ENCODE peak calls at places on chromosomes 5 and 9, in six cellular contexts. One of them, this sample, is unnamed.

GRCh38 chr5:124932791-124933600 is 186.6 kb upstream of the ZNF608 start:
- DNase-seq in colonic mucosa: peak; percentile 51
- DNase-seq in ovary: no peak
- DNase-seq in psoas muscle: no peak
- DNase-seq in Peyer's patch: no peak
- DNase-seq in Karpas-422: no peak
- DNase-seq in this sample: no peak

GRCh38 chr5:37208883-37209808 is 40.0 kb downstream of the CPLANE1 start:
- DNase-seq in colonic mucosa: no peak
- DNase-seq in ovary: peak; percentile 41
- DNase-seq in Karpas-422: no peak
- DNase-seq in psoas muscle: peak; percentile 68
- DNase-seq in Peyer's patch: no peak
- DNase-seq in this sample: no peak

GRCh38 chr5:149765932-149766331 is 35.8 kb downstream of the PPARGC1B start:
- DNase-seq in psoas muscle: no peak
- DNase-seq in Karpas-422: peak; percentile 79
- DNase-seq in Peyer's patch: no peak
- DNase-seq in ovary: no peak
- DNase-seq in colonic mucosa: no peak
- DNase-seq in this sample: no peak

GRCh38 chr5:91194861-91195460 is 188.2 kb downstream of the ARRDC3 start:
- DNase-seq in ovary: no peak
- DNase-seq in Peyer's patch: peak; percentile 55
- DNase-seq in psoas muscle: no peak
- DNase-seq in colonic mucosa: peak; percentile 37
- DNase-seq in Karpas-422: no peak
- DNase-seq in this sample: no peak

GRCh38 chr5:30932611-30933010 is 260.9 kb upstream of the CDH6 start:
- DNase-seq in Karpas-422: no peak
- DNase-seq in colonic mucosa: no peak
- DNase-seq in psoas muscle: no peak
- DNase-seq in Peyer's patch: no peak
- DNase-seq in ovary: no peak
- DNase-seq in this sample: no peak

GRCh38 chr5:139569276-139569955 is 8.3 kb downstream of the UBE2D2 start:
- DNase-seq in Karpas-422: peak; percentile 34
- DNase-seq in Peyer's patch: no peak
- DNase-seq in colonic mucosa: no peak
- DNase-seq in psoas muscle: no peak
- DNase-seq in ovary: no peak
- DNase-seq in this sample: no peak

GRCh38 chr5:112529525-112529924 is 110.4 kb upstream of the EPB41L4A start:
- DNase-seq in colonic mucosa: no peak
- DNase-seq in psoas muscle: no peak
- DNase-seq in Karpas-422: peak; percentile 63
- DNase-seq in ovary: no peak
- DNase-seq in Peyer's patch: no peak
- DNase-seq in this sample: no peak

GRCh38 chr9:16834817-16835216 is 35.7 kb downstream of the BNC2 start:
- DNase-seq in colonic mucosa: no peak
- DNase-seq in ovary: no peak
- DNase-seq in Peyer's patch: no peak
- DNase-seq in psoas muscle: no peak
- DNase-seq in Karpas-422: no peak
- DNase-seq in this sample: no peak

GRCh38 chr5:63805151-63805550 is 157.1 kb downstream of the HTR1A start:
- DNase-seq in Peyer's patch: no peak
- DNase-seq in psoas muscle: no peak
- DNase-seq in ovary: no peak
- DNase-seq in colonic mucosa: no peak
- DNase-seq in Karpas-422: no peak
- DNase-seq in this sample: no peak

GRCh38 chr5:1204693-1205242 is 3.4 kb downstream of the SLC6A19 start:
- DNase-seq in Peyer's patch: no peak
- DNase-seq in colonic mucosa: no peak
- DNase-seq in psoas muscle: no peak
- DNase-seq in Karpas-422: peak; percentile 46
- DNase-seq in ovary: peak; percentile 54
- DNase-seq in this sample: peak; percentile 23

GRCh38 chr9:134372621-134373267 is 46.5 kb downstream of the RXRA start:
- DNase-seq in Karpas-422: no peak
- DNase-seq in psoas muscle: peak; percentile 79
- DNase-seq in ovary: no peak
- DNase-seq in colonic mucosa: no peak
- DNase-seq in Peyer's patch: no peak
- DNase-seq in this sample: peak; percentile 89

GRCh38 chr5:89047591-89047990 is 164.6 kb upstream of the MEF2C start:
- DNase-seq in Peyer's patch: no peak
- DNase-seq in psoas muscle: no peak
- DNase-seq in ovary: no peak
- DNase-seq in Karpas-422: no peak
- DNase-seq in colonic mucosa: no peak
- DNase-seq in this sample: no peak

GRCh38 chr9:91503650-91504007 is 80.0 kb upstream of the NFIL3 start:
- DNase-seq in ovary: no peak
- DNase-seq in psoas muscle: no peak
- DNase-seq in colonic mucosa: no peak
- DNase-seq in Peyer's patch: no peak
- DNase-seq in Karpas-422: no peak
- DNase-seq in this sample: no peak

GRCh38 chr5:19314840-19315239 is 673.2 kb downstream of the CDH18 start:
- DNase-seq in psoas muscle: no peak
- DNase-seq in ovary: no peak
- DNase-seq in Karpas-422: no peak
- DNase-seq in Peyer's patch: no peak
- DNase-seq in colonic mucosa: no peak
- DNase-seq in this sample: no peak

GRCh38 chr5:71865665-71866320 is 146.7 kb downstream of the CARTPT start:
- DNase-seq in colonic mucosa: no peak
- DNase-seq in Peyer's patch: no peak
- DNase-seq in psoas muscle: no peak
- DNase-seq in ovary: no peak
- DNase-seq in Karpas-422: no peak
- DNase-seq in this sample: no peak

GRCh38 chr9:101269596-101270324 is 115.0 kb downstream of the BAAT start:
- DNase-seq in Peyer's patch: no peak
- DNase-seq in ovary: no peak
- DNase-seq in colonic mucosa: no peak
- DNase-seq in psoas muscle: no peak
- DNase-seq in Karpas-422: no peak
- DNase-seq in this sample: no peak

GRCh38 chr9:97558701-97559101 is 57.2 kb downstream of the TMOD1 start:
- DNase-seq in Karpas-422: no peak
- DNase-seq in ovary: no peak
- DNase-seq in colonic mucosa: no peak
- DNase-seq in Peyer's patch: no peak
- DNase-seq in psoas muscle: no peak
- DNase-seq in this sample: no peak

GRCh38 chr9:33249087-33249657 is 9.2 kb downstream of the SPINK4 start:
- DNase-seq in Peyer's patch: no peak
- DNase-seq in colonic mucosa: no peak
- DNase-seq in Karpas-422: no peak
- DNase-seq in psoas muscle: no peak
- DNase-seq in ovary: no peak
- DNase-seq in this sample: no peak

GRCh38 chr9:93662952-93663572 is 86.7 kb downstream of the PHF2 start:
- DNase-seq in ovary: peak; percentile 21
- DNase-seq in colonic mucosa: no peak
- DNase-seq in Peyer's patch: no peak
- DNase-seq in Karpas-422: no peak
- DNase-seq in psoas muscle: peak; percentile 3
- DNase-seq in this sample: no peak

GRCh38 chr9:83355024-83355444 is 183.2 kb downstream of the FRMD3 start:
- DNase-seq in Karpas-422: no peak
- DNase-seq in ovary: no peak
- DNase-seq in Peyer's patch: no peak
- DNase-seq in psoas muscle: no peak
- DNase-seq in colonic mucosa: no peak
- DNase-seq in this sample: no peak

GRCh38 chr9:128233817-128234406 is 30.7 kb downstream of the DNM1 start:
- DNase-seq in Karpas-422: no peak
- DNase-seq in ovary: no peak
- DNase-seq in colonic mucosa: no peak
- DNase-seq in Peyer's patch: peak; percentile 40
- DNase-seq in psoas muscle: no peak
- DNase-seq in this sample: no peak

GRCh38 chr5:66860199-66860975 is 264.2 kb downstream of the MAST4 start:
- DNase-seq in psoas muscle: no peak
- DNase-seq in Peyer's patch: no peak
- DNase-seq in ovary: no peak
- DNase-seq in Karpas-422: no peak
- DNase-seq in colonic mucosa: no peak
- DNase-seq in this sample: no peak

GRCh38 chr9:135561391-135562234 is at the start of gene PAEP:
- DNase-seq in colonic mucosa: no peak
- DNase-seq in ovary: no peak
- DNase-seq in psoas muscle: no peak
- DNase-seq in Karpas-422: no peak
- DNase-seq in Peyer's patch: no peak
- DNase-seq in this sample: no peak

GRCh38 chr9:33695299-33695698 is 100.1 kb upstream of the PRSS3 start:
- DNase-seq in Peyer's patch: no peak
- DNase-seq in colonic mucosa: no peak
- DNase-seq in psoas muscle: no peak
- DNase-seq in ovary: no peak
- DNase-seq in Karpas-422: no peak
- DNase-seq in this sample: no peak

GRCh38 chr5:95856501-95856981 is 34.0 kb upstream of the GLRX start:
- DNase-seq in ovary: no peak
- DNase-seq in colonic mucosa: no peak
- DNase-seq in Peyer's patch: no peak
- DNase-seq in Karpas-422: no peak
- DNase-seq in psoas muscle: no peak
- DNase-seq in this sample: no peak

GRCh38 chr9:35341021-35341420 is 148.9 kb upstream of the RUSC2 start:
- DNase-seq in Peyer's patch: no peak
- DNase-seq in colonic mucosa: no peak
- DNase-seq in ovary: no peak
- DNase-seq in psoas muscle: no peak
- DNase-seq in Karpas-422: no peak
- DNase-seq in this sample: no peak

GRCh38 chr9:81239388-81239787 is 450.0 kb downstream of the TLE1 start:
- DNase-seq in Peyer's patch: no peak
- DNase-seq in psoas muscle: no peak
- DNase-seq in colonic mucosa: no peak
- DNase-seq in Karpas-422: no peak
- DNase-seq in ovary: no peak
- DNase-seq in this sample: no peak

GRCh38 chr5:111948517-111948916 is 191.5 kb upstream of the NREP start:
- DNase-seq in colonic mucosa: no peak
- DNase-seq in psoas muscle: no peak
- DNase-seq in Karpas-422: no peak
- DNase-seq in ovary: no peak
- DNase-seq in Peyer's patch: no peak
- DNase-seq in this sample: no peak

GRCh38 chr9:91949946-91950664 is at the start of gene ROR2:
- DNase-seq in Peyer's patch: peak; percentile 76
- DNase-seq in colonic mucosa: peak; percentile 70
- DNase-seq in psoas muscle: peak; percentile 61
- DNase-seq in Karpas-422: peak; percentile 51
- DNase-seq in ovary: peak; percentile 92
- DNase-seq in this sample: peak; percentile 59

GRCh38 chr5:122408592-122409219 is 96.7 kb downstream of the SNCAIP start:
- DNase-seq in colonic mucosa: no peak
- DNase-seq in Karpas-422: no peak
- DNase-seq in Peyer's patch: no peak
- DNase-seq in ovary: no peak
- DNase-seq in psoas muscle: no peak
- DNase-seq in this sample: no peak

DNA sequence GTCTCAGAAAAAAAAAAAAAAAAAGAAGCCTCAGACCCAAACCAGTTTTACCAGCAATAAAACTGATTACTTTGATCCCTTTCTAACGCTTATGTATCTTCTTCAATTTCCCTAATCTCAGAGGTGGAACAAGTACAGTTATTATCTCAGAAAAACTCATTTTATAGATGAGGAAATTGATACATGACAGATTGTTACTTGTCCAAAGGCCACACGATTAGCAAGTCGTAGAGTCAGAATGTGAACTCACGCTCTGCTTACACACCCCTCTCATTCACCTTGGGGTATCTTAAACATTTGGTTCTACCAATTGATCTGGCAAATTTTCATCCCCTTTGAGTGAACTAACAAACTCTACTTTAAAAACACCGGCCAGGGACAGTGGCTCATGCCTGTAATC is 110.2 kb downstream of the SUSD1 start:
- DNase-seq in Karpas-422: no peak
- DNase-seq in colonic mucosa: no peak
- DNase-seq in Peyer's patch: no peak
- DNase-seq in psoas muscle: no peak
- DNase-seq in ovary: no peak
- DNase-seq in this sample: no peak
- H3K27ac ChIP-seq in Karpas-422: no peak overlapping the region
- H3K27ac ChIP-seq in colonic mucosa: peak overlapping the region; percentile 80
- H3K27ac ChIP-seq in Peyer's patch: peak overlapping the region; percentile 65
- H3K27ac ChIP-seq in psoas muscle: peak overlapping the region; percentile 71
- H3K27ac ChIP-seq in ovary: no peak overlapping the region
- H3K27ac ChIP-seq in this sample: no peak overlapping the region

GRCh38 chr5:141681295-141681694 is 735 bp downstream of the ARAP3 start:
- DNase-seq in colonic mucosa: no peak
- DNase-seq in psoas muscle: no peak
- DNase-seq in Karpas-422: no peak
- DNase-seq in ovary: no peak
- DNase-seq in Peyer's patch: no peak
- DNase-seq in this sample: no peak
- H3K4me3 ChIP-seq in colonic mucosa: peak overlapping the region; percentile 48
- H3K4me3 ChIP-seq in psoas muscle: peak overlapping the region; percentile 65
- H3K4me3 ChIP-seq in Karpas-422: no peak overlapping the region
- H3K4me3 ChIP-seq in ovary: peak overlapping the region; percentile 49
- H3K4me3 ChIP-seq in Peyer's patch: peak overlapping the region; percentile 59
- H3K4me3 ChIP-seq in this sample: peak overlapping the region; percentile 57

GRCh38 chr5:81165493-81166119 is 67.5 kb upstream of the CKMT2 start:
- DNase-seq in ovary: peak; percentile 78
- DNase-seq in Peyer's patch: peak; percentile 58
- DNase-seq in colonic mucosa: peak; percentile 61
- DNase-seq in psoas muscle: peak; percentile 57
- DNase-seq in Karpas-422: peak; percentile 93
- DNase-seq in this sample: peak; percentile 75
- H3K27ac ChIP-seq in ovary: no peak overlapping the region
- H3K27ac ChIP-seq in Peyer's patch: no peak overlapping the region
- H3K27ac ChIP-seq in colonic mucosa: no peak overlapping the region
- H3K27ac ChIP-seq in psoas muscle: no peak overlapping the region
- H3K27ac ChIP-seq in Karpas-422: no peak overlapping the region
- H3K27ac ChIP-seq in this sample: no peak overlapping the region

GRCh38 chr5:55062039-55062779 is 38.2 kb downstream of the GZMK start:
- DNase-seq in Peyer's patch: no peak
- DNase-seq in ovary: no peak
- DNase-seq in Karpas-422: no peak
- DNase-seq in psoas muscle: no peak
- DNase-seq in colonic mucosa: no peak
- DNase-seq in this sample: peak; percentile 43
- H3K4me3 ChIP-seq in Peyer's patch: no peak overlapping the region
- H3K4me3 ChIP-seq in ovary: no peak overlapping the region
- H3K4me3 ChIP-seq in Karpas-422: no peak overlapping the region
- H3K4me3 ChIP-seq in psoas muscle: no peak overlapping the region
- H3K4me3 ChIP-seq in colonic mucosa: no peak overlapping the region
- H3K4me3 ChIP-seq in this sample: no peak overlapping the region